ENCODE peak calls at places on chromosomes 12 and 14, in nine cellular contexts. One of them, this sample, is unnamed.

GRCh38 chr14:96895658-96896271 is 98.6 kb downstream of the VRK1 start:
- DNase-seq in stomach: no peak
- DNase-seq in COR-L47: no peak
- DNase-seq in cardiac fibroblast: no peak
- DNase-seq in upper lobe of right lung: no peak
- DNase-seq in left cardiac atrium: no peak
- DNase-seq in GM13977: peak; percentile 27
- DNase-seq in epithelial cell of esophagus: no peak
- DNase-seq in glomerular endothelial cell: no peak
- DNase-seq in this sample: no peak

GRCh38 chr12:22543246-22544037 is 900 bp downstream of the C2CD5 start:
- DNase-seq in stomach: peak; percentile 58
- DNase-seq in COR-L47: peak; percentile 63
- DNase-seq in cardiac fibroblast: peak; percentile 28
- DNase-seq in upper lobe of right lung: peak; percentile 85
- DNase-seq in left cardiac atrium: peak; percentile 39
- DNase-seq in GM13977: peak; percentile 52
- DNase-seq in epithelial cell of esophagus: peak; percentile 55
- DNase-seq in glomerular endothelial cell: no peak
- DNase-seq in this sample: peak; percentile 18

GRCh38 chr12:47311011-47311410 is 231.3 kb upstream of the AMIGO2 start:
- DNase-seq in stomach: no peak
- DNase-seq in COR-L47: no peak
- DNase-seq in cardiac fibroblast: no peak
- DNase-seq in upper lobe of right lung: no peak
- DNase-seq in left cardiac atrium: no peak
- DNase-seq in GM13977: no peak
- DNase-seq in epithelial cell of esophagus: no peak
- DNase-seq in glomerular endothelial cell: no peak
- DNase-seq in this sample: no peak

GRCh38 chr14:45651906-45652305 is 398.9 kb upstream of the MIS18BP1 start:
- DNase-seq in stomach: no peak
- DNase-seq in COR-L47: no peak
- DNase-seq in cardiac fibroblast: no peak
- DNase-seq in upper lobe of right lung: no peak
- DNase-seq in left cardiac atrium: no peak
- DNase-seq in GM13977: no peak
- DNase-seq in epithelial cell of esophagus: no peak
- DNase-seq in glomerular endothelial cell: no peak
- DNase-seq in this sample: no peak

GRCh38 chr14:64968651-64969050 is 3.5 kb downstream of the RAB15 start:
- DNase-seq in stomach: no peak
- DNase-seq in COR-L47: no peak
- DNase-seq in cardiac fibroblast: no peak
- DNase-seq in upper lobe of right lung: no peak
- DNase-seq in left cardiac atrium: no peak
- DNase-seq in GM13977: no peak
- DNase-seq in epithelial cell of esophagus: no peak
- DNase-seq in glomerular endothelial cell: no peak
- DNase-seq in this sample: peak; percentile 25

GRCh38 chr14:43687866-43688265 is 819.2 kb downstream of the FSCB start:
- DNase-seq in stomach: no peak
- DNase-seq in COR-L47: no peak
- DNase-seq in cardiac fibroblast: peak; percentile 64
- DNase-seq in upper lobe of right lung: no peak
- DNase-seq in left cardiac atrium: no peak
- DNase-seq in GM13977: no peak
- DNase-seq in epithelial cell of esophagus: peak; percentile 48
- DNase-seq in glomerular endothelial cell: no peak
- DNase-seq in this sample: no peak

GRCh38 chr14:47846008-47846407 is 170.6 kb upstream of the MDGA2 start:
- DNase-seq in stomach: no peak
- DNase-seq in COR-L47: no peak
- DNase-seq in cardiac fibroblast: no peak
- DNase-seq in upper lobe of right lung: no peak
- DNase-seq in left cardiac atrium: no peak
- DNase-seq in GM13977: no peak
- DNase-seq in epithelial cell of esophagus: no peak
- DNase-seq in glomerular endothelial cell: no peak
- DNase-seq in this sample: no peak

GRCh38 chr12:100332852-100333251 is 24.0 kb upstream of the SLC17A8 start:
- DNase-seq in stomach: no peak
- DNase-seq in COR-L47: no peak
- DNase-seq in cardiac fibroblast: no peak
- DNase-seq in upper lobe of right lung: no peak
- DNase-seq in left cardiac atrium: no peak
- DNase-seq in GM13977: no peak
- DNase-seq in epithelial cell of esophagus: no peak
- DNase-seq in glomerular endothelial cell: no peak
- DNase-seq in this sample: no peak

GRCh38 chr12:77679701-77680100 is 151.0 kb upstream of the NAV3 start:
- DNase-seq in stomach: no peak
- DNase-seq in COR-L47: no peak
- DNase-seq in cardiac fibroblast: no peak
- DNase-seq in upper lobe of right lung: no peak
- DNase-seq in left cardiac atrium: no peak
- DNase-seq in GM13977: no peak
- DNase-seq in epithelial cell of esophagus: no peak
- DNase-seq in glomerular endothelial cell: no peak
- DNase-seq in this sample: no peak

GRCh38 chr12:78531831-78532230 is 332.7 kb upstream of the SYT1 start:
- DNase-seq in stomach: no peak
- DNase-seq in COR-L47: no peak
- DNase-seq in cardiac fibroblast: no peak
- DNase-seq in upper lobe of right lung: no peak
- DNase-seq in left cardiac atrium: no peak
- DNase-seq in GM13977: no peak
- DNase-seq in epithelial cell of esophagus: no peak
- DNase-seq in glomerular endothelial cell: no peak
- DNase-seq in this sample: no peak

GRCh38 chr12:50085615-50085928 is 430 bp downstream of the SMARCD1 start:
- DNase-seq in stomach: no peak
- DNase-seq in COR-L47: peak; percentile 55
- DNase-seq in cardiac fibroblast: no peak
- DNase-seq in upper lobe of right lung: no peak
- DNase-seq in left cardiac atrium: no peak
- DNase-seq in GM13977: no peak
- DNase-seq in epithelial cell of esophagus: no peak
- DNase-seq in glomerular endothelial cell: no peak
- DNase-seq in this sample: no peak

GRCh38 chr12:996881-997280 is 5.9 kb downstream of the ERC1 start:
- DNase-seq in stomach: no peak
- DNase-seq in COR-L47: no peak
- DNase-seq in cardiac fibroblast: no peak
- DNase-seq in upper lobe of right lung: no peak
- DNase-seq in left cardiac atrium: no peak
- DNase-seq in GM13977: no peak
- DNase-seq in epithelial cell of esophagus: no peak
- DNase-seq in glomerular endothelial cell: no peak
- DNase-seq in this sample: no peak

GRCh38 chr14:86464386-86464785 is 934.4 kb downstream of the FLRT2 start:
- DNase-seq in stomach: no peak
- DNase-seq in COR-L47: no peak
- DNase-seq in cardiac fibroblast: no peak
- DNase-seq in upper lobe of right lung: no peak
- DNase-seq in left cardiac atrium: no peak
- DNase-seq in GM13977: no peak
- DNase-seq in epithelial cell of esophagus: peak; percentile 1
- DNase-seq in glomerular endothelial cell: no peak
- DNase-seq in this sample: no peak

GRCh38 chr14:105219753-105220152 is 28.6 kb upstream of the BTBD6 start:
- DNase-seq in stomach: no peak
- DNase-seq in COR-L47: no peak
- DNase-seq in cardiac fibroblast: no peak
- DNase-seq in upper lobe of right lung: no peak
- DNase-seq in left cardiac atrium: no peak
- DNase-seq in GM13977: no peak
- DNase-seq in epithelial cell of esophagus: no peak
- DNase-seq in glomerular endothelial cell: no peak
- DNase-seq in this sample: no peak

GRCh38 chr12:4780624-4781023 is 60.4 kb downstream of the GALNT8 start:
- DNase-seq in stomach: no peak
- DNase-seq in COR-L47: no peak
- DNase-seq in cardiac fibroblast: no peak
- DNase-seq in upper lobe of right lung: no peak
- DNase-seq in left cardiac atrium: no peak
- DNase-seq in GM13977: no peak
- DNase-seq in epithelial cell of esophagus: no peak
- DNase-seq in glomerular endothelial cell: no peak
- DNase-seq in this sample: no peak

GRCh38 chr14:86858043-86858442 is 1134.9 kb downstream of the GALC start:
- DNase-seq in stomach: no peak
- DNase-seq in COR-L47: no peak
- DNase-seq in cardiac fibroblast: peak; percentile 60
- DNase-seq in upper lobe of right lung: no peak
- DNase-seq in left cardiac atrium: no peak
- DNase-seq in GM13977: no peak
- DNase-seq in epithelial cell of esophagus: no peak
- DNase-seq in glomerular endothelial cell: no peak
- DNase-seq in this sample: no peak

GRCh38 chr14:20302042-20302761 is 3.5 kb downstream of the TTC5 start:
- DNase-seq in stomach: no peak
- DNase-seq in COR-L47: no peak
- DNase-seq in cardiac fibroblast: peak; percentile 13
- DNase-seq in upper lobe of right lung: no peak
- DNase-seq in left cardiac atrium: no peak
- DNase-seq in GM13977: no peak
- DNase-seq in epithelial cell of esophagus: peak; percentile 32
- DNase-seq in glomerular endothelial cell: no peak
- DNase-seq in this sample: no peak

GRCh38 chr14:21123429-21123828 is 22.6 kb downstream of the TMEM253 start:
- DNase-seq in stomach: no peak
- DNase-seq in COR-L47: no peak
- DNase-seq in cardiac fibroblast: no peak
- DNase-seq in upper lobe of right lung: no peak
- DNase-seq in left cardiac atrium: no peak
- DNase-seq in GM13977: no peak
- DNase-seq in epithelial cell of esophagus: no peak
- DNase-seq in glomerular endothelial cell: no peak
- DNase-seq in this sample: no peak

GRCh38 chr14:57245941-57246340 is 22.8 kb downstream of the EXOC5 start:
- DNase-seq in stomach: no peak
- DNase-seq in COR-L47: no peak
- DNase-seq in cardiac fibroblast: peak; percentile 21
- DNase-seq in upper lobe of right lung: no peak
- DNase-seq in left cardiac atrium: no peak
- DNase-seq in GM13977: no peak
- DNase-seq in epithelial cell of esophagus: no peak
- DNase-seq in glomerular endothelial cell: no peak
- DNase-seq in this sample: no peak

This sample was measured in germinal center.